ENCODE peak calls at places on chromosomes 13 and 19, in eight cellular contexts. G is endodermal cell, S is IMR-90, Z is mammary epithelial cell, O is GM23248, U is H1, Y is PC-3, I is neuronal stem cell. J is an unnamed sample. For H3K27me3, the result is how much of the 10 kb centered on the place peaks cover.

GRCh38 chr13:62207388-62207787 is 791.7 kb upstream of the PCDH20 start:
- DNase-seq in G (no peak), S (no peak), Z (no peak), O (no peak), U (no peak), Y (no peak), I (no peak), J (no peak)

GRCh38 chr19:49447485-49448431 is 3.9 kb downstream of the PIH1D1 start:
- DNase-seq in G (peak), S (peak), Z (no peak), O (no peak), U (peak), Y (no peak), I (no peak), J (no peak)

GRCh38 chr19:45469835-45470146 is 2.0 kb downstream of the FOSB start:
- DNase-seq in G (no peak), S (no peak), Z (no peak), O (no peak), U (no peak), Y (no peak), I (no peak), J (no peak)

GRCh38 chr19:46225558-46226004 is 4.0 kb upstream of the IGFL1 start:
- DNase-seq in G (peak), S (peak), Z (no peak), O (peak), U (no peak), Y (peak), I (peak), J (no peak)

GRCh38 chr13:113943821-113944565 is 29.9 kb downstream of the C13orf46 start:
- DNase-seq in G (no peak), S (no peak), Z (no peak), O (no peak), U (no peak), Y (no peak), I (no peak), J (no peak)

GRCh38 chr19:49336482-49337266 is 1.5 kb downstream of the CD37 start:
- DNase-seq in G (peak), S (no peak), Z (no peak), O (no peak), U (no peak), Y (no peak), I (no peak), J (no peak)

GRCh38 chr19:35156673-35157014 is 2.1 kb downstream of the FXYD5 start:
- DNase-seq in G (no peak), S (no peak), Z (no peak), O (no peak), U (no peak), Y (no peak), I (no peak), J (no peak)

GRCh38 chr13:49936943-49937273 is 768 bp upstream of the SPRYD7 start:
- DNase-seq in G (peak), S (no peak), Z (no peak), O (peak), U (no peak), Y (no peak), I (peak), J (no peak)

GRCh38 chr13:78603240-78603947 is at the start of gene POU4F1:
- DNase-seq in G (peak), S (peak), Z (peak), O (no peak), U (peak), Y (no peak), I (peak), J (peak)

DNA sequence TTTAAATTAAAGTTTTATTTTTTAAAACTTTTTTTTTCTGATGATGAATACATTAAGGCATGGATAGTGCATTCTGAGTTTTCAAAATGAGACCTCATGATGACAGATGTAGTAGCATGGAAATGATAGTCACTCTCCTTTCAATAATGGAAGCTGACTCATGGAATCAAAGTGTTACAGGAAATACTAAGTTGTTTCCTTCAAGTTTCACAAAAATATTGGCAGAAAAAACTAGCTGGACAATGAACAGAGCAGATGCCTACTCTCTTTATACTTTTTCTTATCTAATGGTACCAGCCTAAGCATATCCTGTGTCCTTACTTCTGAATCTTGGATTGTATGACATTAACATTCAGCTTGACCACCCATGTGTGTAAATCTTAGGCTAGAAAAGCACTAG is 1337.3 kb downstream of the PCDH9 start:
- DNase-seq in G (no peak), S (peak), Z (no peak), O (no peak), U (no peak), Y (peak), I (no peak), J (no peak)
- H3K9ac ChIP-seq in G (no peak), S (no peak), Z (no peak), O (no peak), U (no peak), Y (no peak), I (no peak), J (no peak)

GRCh38 chr13:112064222-112064621 is 2.7 kb upstream of the SOX1 start:
- DNase-seq in G (no peak), S (no peak), Z (no peak), O (no peak), U (no peak), Y (no peak), I (no peak), J (no peak)

GRCh38 chr13:112067121-112067741 is at the start of gene SOX1:
- DNase-seq in G (peak), S (no peak), Z (no peak), O (no peak), U (peak), Y (no peak), I (no peak), J (no peak)

GRCh38 chr13:112066624-112067004 is 335 bp upstream of the SOX1 start:
- DNase-seq in G (peak), S (no peak), Z (no peak), O (peak), U (peak), Y (no peak), I (peak), J (no peak)

GRCh38 chr13:112065521-112065866 is 1.5 kb upstream of the SOX1 start:
- DNase-seq in G (peak), S (no peak), Z (no peak), O (no peak), U (peak), Y (no peak), I (no peak), J (no peak)

DNA sequence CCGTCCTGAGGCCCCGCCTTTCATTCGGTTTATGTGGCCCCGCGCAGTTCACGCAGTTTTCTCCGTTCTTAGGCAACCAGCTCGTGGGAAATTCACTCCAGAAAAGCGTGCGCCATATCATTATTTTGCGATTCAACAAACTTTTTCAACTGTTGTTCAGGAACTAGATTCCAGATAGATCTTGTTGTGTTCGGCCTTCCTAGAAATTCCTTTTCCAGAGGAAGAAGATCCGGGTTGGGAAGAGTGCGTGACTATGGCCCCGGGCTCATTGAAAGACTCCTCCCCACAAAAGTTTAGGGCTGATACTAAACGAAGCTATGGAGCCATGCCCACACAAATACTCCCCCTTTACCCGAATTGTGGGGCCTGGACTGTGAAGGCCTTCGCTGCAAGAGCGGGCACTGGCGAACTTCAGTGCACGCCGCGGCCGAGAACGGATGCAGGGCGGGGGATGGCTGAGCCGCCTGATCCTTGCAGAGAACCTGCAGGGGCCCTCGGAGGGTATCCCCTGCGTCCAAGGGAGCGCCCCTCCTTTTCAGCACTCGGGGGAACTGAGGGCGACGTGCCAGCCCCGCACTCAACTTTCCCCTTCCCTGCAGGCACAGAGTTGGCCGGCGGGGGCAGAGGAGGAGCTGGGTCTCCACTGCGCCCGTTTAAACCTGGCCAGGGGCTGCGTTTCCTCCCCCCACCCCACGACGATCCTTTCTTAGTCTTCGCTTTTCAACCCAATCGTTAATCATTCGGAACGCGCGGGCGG is 904 bp upstream of the SOX1 start:
- DNase-seq in G (peak), S (no peak), Z (no peak), O (no peak), U (peak), Y (no peak), I (no peak), J (no peak)
- H3K27me3 ChIP-seq in G (half or more), S (half or more), Z (half or more), O (half or more), U (half or more), Y (under half), I (half or more), J (half or more)

GRCh38 chr13:101628900-101629299 is 176.4 kb downstream of the ITGBL1 start:
- DNase-seq in G (no peak), S (no peak), Z (no peak), O (no peak), U (no peak), Y (no peak), I (no peak), J (no peak)

GRCh38 chr13:101624210-101624922 is 171.9 kb downstream of the ITGBL1 start:
- DNase-seq in G (peak), S (peak), Z (no peak), O (no peak), U (no peak), Y (peak), I (no peak), J (no peak)

GRCh38 chr13:101627556-101627943 is 175.1 kb downstream of the ITGBL1 start:
- DNase-seq in G (no peak), S (peak), Z (no peak), O (peak), U (no peak), Y (peak), I (no peak), J (no peak)

GRCh38 chr13:101624981-101625380 is 172.5 kb downstream of the ITGBL1 start:
- DNase-seq in G (no peak), S (no peak), Z (no peak), O (no peak), U (no peak), Y (peak), I (no peak), J (no peak)

GRCh38 chr13:101626925-101627555 is 174.6 kb downstream of the ITGBL1 start:
- DNase-seq in G (no peak), S (peak), Z (no peak), O (peak), U (no peak), Y (peak), I (no peak), J (no peak)
- H3K4me3 ChIP-seq in G (no peak), S (peak), Z (no peak), O (peak), U (no peak), Y (peak), I (no peak), J (no peak)

DNA sequence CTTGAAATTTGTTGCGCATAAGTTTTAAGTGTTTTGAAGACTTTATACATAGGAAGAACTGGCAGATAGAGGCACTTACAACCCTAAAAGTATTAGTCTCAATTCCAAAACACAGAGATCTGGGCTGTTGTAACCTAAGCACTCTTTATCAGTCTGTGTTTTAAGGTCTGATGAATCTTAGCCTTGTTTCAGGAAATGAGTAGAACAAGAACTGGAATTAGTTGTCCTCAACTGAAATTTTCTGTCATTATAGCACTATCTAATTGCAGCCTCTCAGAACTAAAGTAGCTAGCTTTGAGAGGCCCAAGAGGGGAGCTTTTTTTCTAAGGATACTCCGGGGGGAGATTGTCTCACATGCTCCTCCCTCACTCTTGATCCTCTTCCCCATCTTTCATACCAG is 13.0 kb downstream of the HNRNPM start:
- DNase-seq in G (no peak), S (no peak), Z (no peak), O (no peak), U (no peak), Y (no peak), I (no peak), J (no peak)
- H3K9ac ChIP-seq in G (no peak), S (no peak), Z (no peak), O (peak), U (no peak), Y (no peak), I (no peak), J (no peak)

GRCh38 chr19:15074371-15074770 is 7.6 kb upstream of the OR1I1 start:
- DNase-seq in G (no peak), S (no peak), Z (no peak), O (no peak), U (no peak), Y (peak), I (no peak), J (no peak)

GRCh38 chr19:15072930-15073647 is 8.9 kb upstream of the OR1I1 start:
- DNase-seq in G (peak), S (no peak), Z (peak), O (no peak), U (peak), Y (peak), I (no peak), J (peak)

GRCh38 chr19:15075801-15076200 is 6.2 kb upstream of the OR1I1 start:
- DNase-seq in G (no peak), S (no peak), Z (no peak), O (no peak), U (no peak), Y (no peak), I (no peak), J (no peak)
- H3K27me3 ChIP-seq in G (under half), S (under half), Z (under half), O (under half), U (under half), Y (under half), I (under half), J (under half)

DNA sequence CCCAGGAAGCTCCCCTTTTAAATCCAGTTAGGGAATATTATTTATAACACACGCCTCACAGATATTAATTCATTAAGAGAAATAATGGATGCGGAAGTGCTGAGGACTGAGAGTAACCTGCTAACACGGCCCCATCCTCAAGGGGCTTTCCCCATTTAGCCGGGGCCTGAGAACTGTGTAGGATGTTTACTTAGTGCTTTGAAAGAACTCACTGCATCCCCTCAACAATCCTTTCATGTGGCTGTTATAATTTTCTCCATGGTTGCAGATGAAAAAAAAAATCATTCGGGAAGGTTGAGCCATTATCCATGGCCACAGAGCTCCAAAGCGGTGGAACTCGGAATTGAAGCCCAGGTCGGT is 98.2 kb downstream of the ING1 start:
- DNase-seq in G (no peak), S (no peak), Z (no peak), O (no peak), U (no peak), Y (no peak), I (no peak), J (no peak)
- H3K4me3 ChIP-seq in G (no peak), S (no peak), Z (no peak), O (no peak), U (peak), Y (no peak), I (no peak), J (no peak)

DNA sequence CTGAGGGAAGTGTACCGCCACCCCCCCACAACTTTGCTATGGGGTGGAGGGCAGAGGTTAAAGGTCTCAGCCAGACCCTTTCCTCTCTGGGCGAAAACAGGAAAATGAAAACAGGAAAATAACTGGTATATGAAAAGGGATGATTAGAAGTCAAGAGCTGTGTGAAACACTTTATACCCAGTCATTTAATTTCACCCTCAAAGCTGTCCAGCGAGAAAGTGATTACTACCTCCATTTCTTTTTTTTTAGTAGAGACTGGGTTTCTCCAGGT is 575 bp upstream of the PHLDB3 start:
- DNase-seq in G (no peak), S (no peak), Z (no peak), O (no peak), U (no peak), Y (no peak), I (no peak), J (no peak)
- H3K9ac ChIP-seq in G (no peak), S (no peak), Z (no peak), O (no peak), U (no peak), Y (no peak), I (peak), J (no peak)

DNA sequence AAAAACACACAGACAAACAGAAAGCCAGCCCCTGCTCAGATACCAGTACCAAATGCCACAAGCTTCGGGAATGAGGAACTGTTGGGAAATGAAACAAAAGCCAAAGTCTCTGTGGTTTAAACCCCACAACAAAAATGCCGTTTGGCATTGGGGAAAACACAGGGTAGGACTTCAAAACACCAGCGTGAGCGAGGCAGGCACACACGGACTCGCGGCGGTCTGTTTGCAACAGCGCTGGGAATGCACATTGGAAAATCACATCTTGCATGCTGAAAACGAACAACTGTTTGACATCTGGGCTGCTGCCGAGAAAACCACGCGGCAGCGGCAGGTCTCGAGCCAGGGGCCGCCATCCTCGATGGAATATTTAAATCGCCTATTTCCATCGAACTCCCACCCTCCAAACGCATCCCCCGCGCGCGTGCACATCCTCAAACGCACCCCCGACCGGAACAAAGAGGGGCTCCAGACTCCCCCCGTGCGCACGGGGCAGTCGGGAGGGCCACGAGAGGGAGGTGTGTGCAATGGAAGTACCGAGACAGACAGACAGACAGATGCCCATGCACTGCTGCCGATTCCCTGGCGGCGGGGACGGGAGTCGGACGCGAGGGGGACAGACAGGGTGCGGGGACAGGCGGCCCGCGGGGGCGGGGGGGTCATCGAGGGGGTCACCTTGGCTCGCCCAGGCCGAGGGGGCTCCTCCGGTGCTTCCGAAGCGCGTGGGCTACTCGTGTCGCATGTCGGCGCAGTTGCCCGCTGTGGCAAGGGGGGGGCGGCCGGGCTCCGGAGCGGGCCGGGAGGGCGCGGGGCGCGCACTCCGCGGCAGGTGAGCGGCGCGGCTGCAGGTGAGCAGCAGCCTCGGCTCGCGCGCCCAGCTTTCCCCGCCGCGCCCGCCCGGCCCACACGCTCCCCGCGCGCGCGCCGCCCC is at the start of gene GPR12:
- DNase-seq in G (peak), S (no peak), Z (no peak), O (peak), U (no peak), Y (no peak), I (no peak), J (no peak)
- H3K27me3 ChIP-seq in G (half or more), S (under half), Z (under half), O (half or more), U (under half), Y (half or more), I (under half), J (under half)

J was measured in keratinocyte.